ENCODE peak calls at places on chromosomes 13 and 19, in ten cellular contexts. D is H1, K is mesendoderm, N is heart right ventricle, A is upper lobe of right lung, P is ascending aorta, V is K562, C is H9, O is left ventricle myocardium inferior, W is spleen. H is an unnamed sample. For H3K4me1 and H3K27me3, the result is how much of the 10 kb centered on the place peaks cover.

GRCh38 chr19:48739400-48739825 is 997 bp downstream of the RASIP1 start:
- DNase-seq in D (no peak), K (no peak), N (no peak), A (no peak), P (no peak), V (no peak), C (no peak), O (no peak), W (no peak), H (no peak)

GRCh38 chr13:70960841-70961443 is 852.7 kb upstream of the KLHL1 start:
- DNase-seq in D (no peak), K (peak), N (no peak), A (no peak), P (no peak), V (no peak), C (no peak), O (no peak), W (no peak), H (peak)

GRCh38 chr19:43300206-43300605 is 30.9 kb upstream of the PSG9 start:
- DNase-seq in D (no peak), K (no peak), N (no peak), A (no peak), P (no peak), V (no peak), C (no peak), O (no peak), W (no peak), H (no peak)

GRCh38 chr19:19552811-19553210 is 14.7 kb downstream of the CILP2 start:
- DNase-seq in D (no peak), K (peak), N (no peak), A (no peak), P (no peak), V (peak), C (peak), O (no peak), W (no peak), H (peak)

GRCh38 chr19:40321566-40322270 is 26.5 kb downstream of the C19orf47 start:
- DNase-seq in D (no peak), K (no peak), N (no peak), A (peak), P (no peak), V (no peak), C (no peak), O (no peak), W (no peak), H (no peak)

GRCh38 chr13:35857769-35858168 is 273.4 kb downstream of the DCLK1 start:
- DNase-seq in D (peak), K (peak), N (no peak), A (no peak), P (no peak), V (no peak), C (peak), O (no peak), W (no peak), H (peak)

GRCh38 chr19:39297931-39298634 is 1.9 kb downstream of the IFNL1 start:
- DNase-seq in D (no peak), K (no peak), N (peak), A (peak), P (peak), V (no peak), C (no peak), O (no peak), W (peak), H (no peak)

GRCh38 chr13:45162821-45163220 is 38.0 kb downstream of the KCTD4 start:
- DNase-seq in D (no peak), K (no peak), N (no peak), A (no peak), P (no peak), V (no peak), C (no peak), O (no peak), W (no peak), H (peak)

GRCh38 chr19:39411006-39411831 is 1.2 kb upstream of the PLEKHG2 start:
- DNase-seq in D (no peak), K (peak), N (no peak), A (no peak), P (peak), V (no peak), C (no peak), O (no peak), W (peak), H (no peak)

GRCh38 chr13:74573654-74574053 is 439.4 kb upstream of the KLF12 start:
- DNase-seq in D (no peak), K (peak), N (peak), A (no peak), P (no peak), V (peak), C (peak), O (peak), W (no peak), H (peak)

GRCh38 chr13:28719656-28720055 is 886 bp upstream of the SLC46A3 start:
- DNase-seq in D (no peak), K (no peak), N (no peak), A (no peak), P (no peak), V (no peak), C (no peak), O (no peak), W (no peak), H (no peak)

GRCh38 chr13:39835253-39835652 is 179.8 kb downstream of the COG6 start:
- DNase-seq in D (no peak), K (peak), N (no peak), A (no peak), P (no peak), V (no peak), C (no peak), O (no peak), W (no peak), H (no peak)

GRCh38 chr19:49110567-49110966 is 3.6 kb upstream of the LIN7B start:
- DNase-seq in D (no peak), K (no peak), N (no peak), A (no peak), P (no peak), V (no peak), C (no peak), O (no peak), W (no peak), H (no peak)

GRCh38 chr19:41866284-41866683 is 6.2 kb downstream of the RPS19 start:
- DNase-seq in D (no peak), K (no peak), N (no peak), A (no peak), P (no peak), V (no peak), C (no peak), O (no peak), W (peak), H (no peak)

GRCh38 chr19:49409441-49410029 is 13.7 kb downstream of the PTH2 start:
- DNase-seq in D (no peak), K (no peak), N (no peak), A (no peak), P (no peak), V (no peak), C (no peak), O (no peak), W (no peak), H (no peak)

GRCh38 chr13:52845766-52846566 is 2.5 kb downstream of the PCDH8 start:
- DNase-seq in D (no peak), K (peak), N (peak), A (peak), P (no peak), V (no peak), C (peak), O (peak), W (peak), H (peak)

GRCh38 chr13:27621366-27622101 is at the start of gene POLR1D:
- DNase-seq in D (peak), K (peak), N (peak), A (peak), P (peak), V (peak), C (peak), O (peak), W (peak), H (peak)

GRCh38 chr13:27622881-27623280 is 1.2 kb downstream of the POLR1D start:
- DNase-seq in D (no peak), K (no peak), N (no peak), A (no peak), P (no peak), V (no peak), C (no peak), O (no peak), W (no peak), H (no peak)

GRCh38 chr13:27625839-27626238 is 4.1 kb downstream of the POLR1D start:
- DNase-seq in D (no peak), K (no peak), N (no peak), A (no peak), P (no peak), V (no peak), C (no peak), O (no peak), W (no peak), H (no peak)

GRCh38 chr13:27622102-27622820 is 569 bp downstream of the POLR1D start:
- DNase-seq in D (no peak), K (no peak), N (no peak), A (no peak), P (no peak), V (no peak), C (no peak), O (no peak), W (no peak), H (no peak)

DNA sequence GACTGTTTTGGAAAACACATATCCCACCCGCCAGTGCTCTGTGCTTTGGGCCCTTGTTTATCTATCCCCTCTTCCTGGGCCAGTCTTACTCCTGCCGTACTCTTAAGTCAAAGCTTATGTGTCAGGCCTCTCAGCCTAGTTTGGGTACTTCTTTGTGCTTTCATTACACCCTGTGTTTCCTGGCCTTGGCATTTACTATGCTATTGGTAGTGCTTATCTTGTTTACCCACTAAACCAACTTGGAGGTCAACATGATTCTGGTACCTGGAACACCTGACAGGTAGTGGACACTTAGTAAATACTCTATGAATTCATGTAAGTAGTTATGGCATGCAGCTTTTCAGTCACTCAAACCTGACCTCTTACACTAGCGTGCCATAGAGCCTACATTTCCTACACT is 2.4 kb downstream of the POLR1D start:
- DNase-seq in D (no peak), K (no peak), N (no peak), A (no peak), P (no peak), V (no peak), C (no peak), O (no peak), W (no peak), H (no peak)
- H3K4me1 ChIP-seq in D (under half), K (under half), N (under half), A (under half), P (under half), V (under half), C (under half), O (under half), W (under half), H (under half)

GRCh38 chr19:14974488-14974887 is 5.2 kb downstream of the SLC1A6 start:
- DNase-seq in D (no peak), K (no peak), N (no peak), A (no peak), P (no peak), V (no peak), C (no peak), O (no peak), W (no peak), H (no peak)

GRCh38 chr19:14978377-14978776 is 1.3 kb downstream of the SLC1A6 start:
- DNase-seq in D (no peak), K (no peak), N (no peak), A (no peak), P (no peak), V (no peak), C (no peak), O (no peak), W (no peak), H (no peak)

GRCh38 chr19:14979136-14979497 is 547 bp downstream of the SLC1A6 start:
- DNase-seq in D (no peak), K (peak), N (no peak), A (no peak), P (no peak), V (no peak), C (peak), O (no peak), W (no peak), H (no peak)

GRCh38 chr19:14979498-14980255 is at the start of gene SLC1A6:
- DNase-seq in D (no peak), K (peak), N (no peak), A (no peak), P (no peak), V (no peak), C (peak), O (no peak), W (no peak), H (peak)

GRCh38 chr19:14977128-14977527 is 2.5 kb downstream of the SLC1A6 start:
- DNase-seq in D (no peak), K (no peak), N (no peak), A (no peak), P (no peak), V (no peak), C (no peak), O (no peak), W (no peak), H (no peak)
- H3K27me3 ChIP-seq in D (under half), K (under half), N (half or more), A (under half), P (under half), V (under half), C (under half), O (half or more), W (half or more), H (under half)

GRCh38 chr13:33188093-33188882 is 97.3 kb downstream of the STARD13 start:
- DNase-seq in D (no peak), K (no peak), N (no peak), A (no peak), P (no peak), V (no peak), C (no peak), O (no peak), W (no peak), H (no peak)
- H3K27ac ChIP-seq in D (no peak), K (no peak), N (no peak), A (peak), P (no peak), V (no peak), C (no peak), O (peak), W (peak), H (no peak)

DNA sequence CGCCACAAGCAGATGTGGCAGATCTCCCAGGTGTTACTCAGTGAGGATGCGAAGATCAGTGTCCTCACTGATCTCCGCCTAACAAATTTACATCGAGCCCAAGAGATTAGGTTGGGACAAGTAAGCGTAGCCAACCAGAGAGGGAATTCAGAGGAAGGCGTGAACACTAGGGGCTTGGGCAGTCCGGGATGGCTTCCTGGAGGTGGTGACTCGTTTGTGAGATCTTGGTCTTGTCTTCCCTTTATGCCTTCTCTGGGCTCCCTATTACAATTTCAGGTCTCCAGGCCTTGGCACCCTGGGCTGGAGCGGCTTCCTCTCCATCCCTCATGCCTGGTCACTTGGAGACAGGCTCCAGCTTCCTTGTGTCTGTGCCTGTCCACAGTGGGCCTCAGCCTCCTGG is 6.2 kb downstream of the SF3A2 start:
- DNase-seq in D (no peak), K (no peak), N (no peak), A (no peak), P (no peak), V (no peak), C (no peak), O (no peak), W (no peak), H (no peak)
- H3K4me1 ChIP-seq in D (under half), K (under half), N (under half), A (half or more), P (under half), V (under half), C (under half), O (half or more), W (half or more), H (under half)

GRCh38 chr13:106689906-106690305 is 122.0 kb upstream of the ARGLU1 start:
- DNase-seq in D (no peak), K (no peak), N (no peak), A (no peak), P (no peak), V (no peak), C (no peak), O (no peak), W (no peak), H (no peak)
- H3K27me3 ChIP-seq in D (under half), K (under half), N (under half), A (under half), P (under half), V (under half), C (under half), O (under half), W (under half), H (under half)

DNA sequence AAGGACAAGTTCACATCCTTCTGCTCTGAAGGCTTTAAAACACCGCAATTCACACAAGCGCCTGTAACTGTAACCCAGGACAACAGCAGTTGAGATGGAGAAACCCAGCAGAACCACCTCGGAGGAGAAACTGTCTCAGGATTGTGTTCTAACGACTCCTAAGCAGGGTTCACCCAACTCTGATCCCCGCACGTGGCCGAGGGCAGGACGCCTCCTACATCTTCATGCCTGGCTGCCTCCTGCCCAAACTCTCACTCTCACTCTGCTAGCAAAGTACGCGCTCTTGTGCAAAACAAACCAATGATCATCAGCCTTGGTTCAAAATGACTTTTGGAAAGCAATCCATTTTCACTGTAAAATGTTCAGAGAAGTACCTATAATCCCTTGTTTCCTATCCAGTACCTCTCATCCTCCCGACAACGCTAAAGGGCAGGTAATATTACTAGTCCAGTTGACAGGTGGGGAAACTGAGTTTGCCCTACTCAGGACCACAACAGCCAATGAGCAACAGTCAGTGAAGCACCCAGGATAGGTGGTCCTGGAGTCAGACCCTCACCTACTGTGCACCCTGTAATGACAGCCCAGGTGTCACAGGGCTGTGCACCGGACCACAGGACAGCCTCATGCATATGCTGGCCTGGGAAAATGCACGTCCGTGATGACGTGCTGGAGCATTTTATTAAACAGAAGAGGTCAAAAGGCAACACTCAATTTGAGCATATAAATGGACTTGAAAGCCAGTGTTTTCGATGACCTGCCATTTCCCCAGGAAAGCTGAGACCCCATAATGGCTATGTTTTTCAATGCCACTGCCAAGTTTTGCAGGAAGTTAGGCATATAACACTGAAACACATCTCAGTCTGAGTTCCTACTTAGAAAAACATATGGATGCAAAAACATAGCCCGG is 25.4 kb downstream of the EPS15L1 start:
- DNase-seq in D (no peak), K (no peak), N (no peak), A (no peak), P (no peak), V (no peak), C (no peak), O (no peak), W (peak), H (no peak)
- H3K27ac ChIP-seq in D (no peak), K (no peak), N (peak), A (peak), P (peak), V (no peak), C (no peak), O (peak), W (peak), H (peak)

H was measured in cardiac muscle cell.